ENCODE peak calls at places on chromosomes 6 and 20, in seven cellular contexts. One of them, this sample, is unnamed. For H3K4me1 and H3K36me3, the result is how much of the 10 kb centered on the place peaks cover.

GRCh38 chr6:21965029-21965428 is 331.8 kb downstream of the PRL start:
- DNase-seq in lower lobe of right lung: no peak
- DNase-seq in right atrium auricular region: no peak
- DNase-seq in SJCRH30: no peak
- DNase-seq in heart right ventricle: no peak
- DNase-seq in CD8-positive, alpha-beta T cell: no peak
- DNase-seq in naive thymus-derived CD4-positive, alpha-beta T cell: no peak
- DNase-seq in this sample: no peak

GRCh38 chr6:36539814-36540568 is 7.3 kb downstream of the STK38 start:
- DNase-seq in lower lobe of right lung: no peak
- DNase-seq in right atrium auricular region: no peak
- DNase-seq in SJCRH30: no peak
- DNase-seq in heart right ventricle: no peak
- DNase-seq in CD8-positive, alpha-beta T cell: no peak
- DNase-seq in naive thymus-derived CD4-positive, alpha-beta T cell: peak
- DNase-seq in this sample: no peak

GRCh38 chr6:44512868-44513641 is 125.5 kb downstream of the CDC5L start:
- DNase-seq in lower lobe of right lung: no peak
- DNase-seq in right atrium auricular region: peak
- DNase-seq in SJCRH30: peak
- DNase-seq in heart right ventricle: no peak
- DNase-seq in CD8-positive, alpha-beta T cell: no peak
- DNase-seq in naive thymus-derived CD4-positive, alpha-beta T cell: no peak
- DNase-seq in this sample: no peak

GRCh38 chr6:397056-397455 is 5.5 kb downstream of the IRF4 start:
- DNase-seq in lower lobe of right lung: no peak
- DNase-seq in right atrium auricular region: no peak
- DNase-seq in SJCRH30: no peak
- DNase-seq in heart right ventricle: no peak
- DNase-seq in CD8-positive, alpha-beta T cell: no peak
- DNase-seq in naive thymus-derived CD4-positive, alpha-beta T cell: no peak
- DNase-seq in this sample: no peak

GRCh38 chr20:2602046-2602735 is 50.2 kb upstream of the NOP56 start:
- DNase-seq in lower lobe of right lung: no peak
- DNase-seq in right atrium auricular region: no peak
- DNase-seq in SJCRH30: no peak
- DNase-seq in heart right ventricle: no peak
- DNase-seq in CD8-positive, alpha-beta T cell: no peak
- DNase-seq in naive thymus-derived CD4-positive, alpha-beta T cell: no peak
- DNase-seq in this sample: peak

GRCh38 chr6:16437095-16437494 is 198.7 kb downstream of the GMPR start:
- DNase-seq in lower lobe of right lung: no peak
- DNase-seq in right atrium auricular region: no peak
- DNase-seq in SJCRH30: no peak
- DNase-seq in heart right ventricle: no peak
- DNase-seq in CD8-positive, alpha-beta T cell: no peak
- DNase-seq in naive thymus-derived CD4-positive, alpha-beta T cell: no peak
- DNase-seq in this sample: no peak

GRCh38 chr20:34452281-34452982 is 63.8 kb upstream of the DYNLRB1 start:
- DNase-seq in lower lobe of right lung: no peak
- DNase-seq in right atrium auricular region: no peak
- DNase-seq in SJCRH30: no peak
- DNase-seq in heart right ventricle: no peak
- DNase-seq in CD8-positive, alpha-beta T cell: no peak
- DNase-seq in naive thymus-derived CD4-positive, alpha-beta T cell: no peak
- DNase-seq in this sample: peak

GRCh38 chr20:50317644-50318043 is 127.0 kb downstream of the CEBPB start:
- DNase-seq in lower lobe of right lung: no peak
- DNase-seq in right atrium auricular region: no peak
- DNase-seq in SJCRH30: no peak
- DNase-seq in heart right ventricle: no peak
- DNase-seq in CD8-positive, alpha-beta T cell: no peak
- DNase-seq in naive thymus-derived CD4-positive, alpha-beta T cell: no peak
- DNase-seq in this sample: no peak

GRCh38 chr6:45422541-45423110 is 44.9 kb upstream of the SUPT3H start:
- DNase-seq in lower lobe of right lung: peak
- DNase-seq in right atrium auricular region: no peak
- DNase-seq in SJCRH30: peak
- DNase-seq in heart right ventricle: peak
- DNase-seq in CD8-positive, alpha-beta T cell: peak
- DNase-seq in naive thymus-derived CD4-positive, alpha-beta T cell: peak
- DNase-seq in this sample: peak

DNA sequence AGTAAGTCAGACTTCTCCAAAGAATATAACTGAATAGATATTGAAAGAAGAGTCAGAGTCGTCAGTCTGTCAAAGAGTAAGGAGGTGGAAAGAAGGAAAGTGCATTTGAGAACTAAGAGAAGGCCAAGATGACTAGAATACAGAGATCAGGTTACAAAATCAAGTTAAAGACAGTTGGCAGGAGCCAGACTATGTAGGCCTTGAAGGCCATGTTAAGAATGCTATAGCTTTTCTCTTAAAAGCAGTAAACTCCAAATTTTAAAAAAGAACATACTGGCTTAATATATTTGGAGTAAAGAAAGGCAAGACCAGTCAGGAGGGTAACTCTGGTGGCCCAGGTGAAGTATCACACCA is 68.8 kb downstream of the IBTK start:
- DNase-seq in lower lobe of right lung: no peak
- DNase-seq in right atrium auricular region: no peak
- DNase-seq in SJCRH30: no peak
- DNase-seq in heart right ventricle: no peak
- DNase-seq in CD8-positive, alpha-beta T cell: no peak
- DNase-seq in naive thymus-derived CD4-positive, alpha-beta T cell: no peak
- DNase-seq in this sample: peak
- H3K4me1 ChIP-seq in lower lobe of right lung: under half
- H3K4me1 ChIP-seq in right atrium auricular region: under half
- H3K4me1 ChIP-seq in SJCRH30: under half
- H3K4me1 ChIP-seq in heart right ventricle: under half
- H3K4me1 ChIP-seq in CD8-positive, alpha-beta T cell: under half
- H3K4me1 ChIP-seq in naive thymus-derived CD4-positive, alpha-beta T cell: under half
- H3K4me1 ChIP-seq in this sample: under half

GRCh38 chr6:7214400-7214940 is 98.5 kb downstream of the SSR1 start:
- DNase-seq in lower lobe of right lung: no peak
- DNase-seq in right atrium auricular region: peak
- DNase-seq in SJCRH30: peak
- DNase-seq in heart right ventricle: no peak
- DNase-seq in CD8-positive, alpha-beta T cell: no peak
- DNase-seq in naive thymus-derived CD4-positive, alpha-beta T cell: no peak
- DNase-seq in this sample: no peak
- H3K36me3 ChIP-seq in lower lobe of right lung: half or more
- H3K36me3 ChIP-seq in right atrium auricular region: under half
- H3K36me3 ChIP-seq in SJCRH30: under half
- H3K36me3 ChIP-seq in heart right ventricle: half or more
- H3K36me3 ChIP-seq in CD8-positive, alpha-beta T cell: half or more
- H3K36me3 ChIP-seq in naive thymus-derived CD4-positive, alpha-beta T cell: under half
- H3K36me3 ChIP-seq in this sample: half or more

GRCh38 chr6:157530126-157530525 is 149.1 kb downstream of the ZDHHC14 start:
- DNase-seq in lower lobe of right lung: no peak
- DNase-seq in right atrium auricular region: no peak
- DNase-seq in SJCRH30: no peak
- DNase-seq in heart right ventricle: no peak
- DNase-seq in CD8-positive, alpha-beta T cell: no peak
- DNase-seq in naive thymus-derived CD4-positive, alpha-beta T cell: no peak
- DNase-seq in this sample: no peak

GRCh38 chr6:157529654-157530039 is 148.7 kb downstream of the ZDHHC14 start:
- DNase-seq in lower lobe of right lung: no peak
- DNase-seq in right atrium auricular region: no peak
- DNase-seq in SJCRH30: no peak
- DNase-seq in heart right ventricle: no peak
- DNase-seq in CD8-positive, alpha-beta T cell: no peak
- DNase-seq in naive thymus-derived CD4-positive, alpha-beta T cell: no peak
- DNase-seq in this sample: no peak

GRCh38 chr6:157530724-157531168 is 149.8 kb downstream of the ZDHHC14 start:
- DNase-seq in lower lobe of right lung: no peak
- DNase-seq in right atrium auricular region: no peak
- DNase-seq in SJCRH30: no peak
- DNase-seq in heart right ventricle: no peak
- DNase-seq in CD8-positive, alpha-beta T cell: no peak
- DNase-seq in naive thymus-derived CD4-positive, alpha-beta T cell: no peak
- DNase-seq in this sample: no peak

GRCh38 chr6:157527471-157527907 is 146.5 kb downstream of the ZDHHC14 start:
- DNase-seq in lower lobe of right lung: no peak
- DNase-seq in right atrium auricular region: no peak
- DNase-seq in SJCRH30: no peak
- DNase-seq in heart right ventricle: no peak
- DNase-seq in CD8-positive, alpha-beta T cell: no peak
- DNase-seq in naive thymus-derived CD4-positive, alpha-beta T cell: peak
- DNase-seq in this sample: no peak

DNA sequence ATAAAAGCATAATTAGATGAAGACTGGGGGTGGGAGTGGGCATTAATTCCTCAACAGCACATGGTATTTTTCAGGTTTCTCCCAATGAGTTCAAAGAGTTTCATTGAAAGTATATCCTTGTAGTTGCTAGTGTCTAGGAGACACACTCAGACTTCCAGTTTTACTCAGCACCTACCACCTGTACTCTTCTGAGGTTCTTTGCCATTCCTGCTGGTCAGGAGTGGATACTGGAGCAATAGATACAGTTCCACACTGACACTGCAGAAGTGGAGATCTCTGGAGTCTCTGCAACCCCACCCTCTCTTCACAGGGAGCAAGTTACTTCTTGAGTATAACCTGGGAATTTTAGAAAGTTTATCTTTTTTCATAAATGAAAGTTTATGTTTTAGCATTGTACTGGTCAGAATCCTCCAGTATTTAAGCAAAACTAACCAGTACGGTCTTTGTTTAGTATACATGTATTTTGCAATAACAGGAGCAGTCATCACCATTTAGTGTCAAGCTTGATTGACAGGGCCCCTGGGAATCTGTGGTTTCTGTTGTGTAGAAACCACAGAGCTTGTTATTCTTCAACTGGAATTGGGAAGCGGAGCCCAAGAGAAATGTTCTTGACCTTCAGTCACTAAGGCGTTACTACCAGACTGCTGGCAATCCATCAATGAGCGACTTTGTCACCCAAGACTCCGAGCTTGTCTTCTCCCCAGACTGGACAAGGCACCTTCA is 148.1 kb downstream of the ZDHHC14 start:
- DNase-seq in lower lobe of right lung: no peak
- DNase-seq in right atrium auricular region: no peak
- DNase-seq in SJCRH30: no peak
- DNase-seq in heart right ventricle: no peak
- DNase-seq in CD8-positive, alpha-beta T cell: no peak
- DNase-seq in naive thymus-derived CD4-positive, alpha-beta T cell: no peak
- DNase-seq in this sample: no peak
- H3K4me1 ChIP-seq in lower lobe of right lung: under half
- H3K4me1 ChIP-seq in right atrium auricular region: under half
- H3K4me1 ChIP-seq in SJCRH30: under half
- H3K4me1 ChIP-seq in heart right ventricle: under half
- H3K4me1 ChIP-seq in CD8-positive, alpha-beta T cell: under half
- H3K4me1 ChIP-seq in naive thymus-derived CD4-positive, alpha-beta T cell: under half
- H3K4me1 ChIP-seq in this sample: under half

DNA sequence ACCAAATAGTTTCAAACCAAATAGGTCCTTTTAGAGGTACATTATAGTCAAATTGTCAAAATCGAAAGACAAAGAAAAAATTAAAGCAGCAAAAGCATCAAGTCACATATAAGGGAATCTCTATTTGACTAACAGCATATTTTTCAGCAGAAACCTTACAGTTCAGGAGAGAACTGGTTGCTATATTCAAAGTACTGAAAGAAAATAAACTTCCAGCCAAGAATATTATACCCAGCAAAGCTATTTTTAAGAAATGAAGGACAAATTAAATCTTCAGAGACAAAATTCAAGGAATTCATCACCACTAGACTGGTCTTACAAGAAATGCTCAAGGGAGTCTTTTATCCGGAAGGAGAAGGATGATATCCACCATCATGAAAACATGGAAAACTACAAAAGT is 16.0 kb downstream of the WDR27 start:
- DNase-seq in lower lobe of right lung: no peak
- DNase-seq in right atrium auricular region: no peak
- DNase-seq in SJCRH30: no peak
- DNase-seq in heart right ventricle: no peak
- DNase-seq in CD8-positive, alpha-beta T cell: no peak
- DNase-seq in naive thymus-derived CD4-positive, alpha-beta T cell: no peak
- DNase-seq in this sample: no peak
- H3K36me3 ChIP-seq in lower lobe of right lung: under half
- H3K36me3 ChIP-seq in right atrium auricular region: under half
- H3K36me3 ChIP-seq in SJCRH30: half or more
- H3K36me3 ChIP-seq in heart right ventricle: under half
- H3K36me3 ChIP-seq in CD8-positive, alpha-beta T cell: under half
- H3K36me3 ChIP-seq in naive thymus-derived CD4-positive, alpha-beta T cell: under half
- H3K36me3 ChIP-seq in this sample: under half

GRCh38 chr6:149324428-149324827 is 6.9 kb downstream of the TAB2 start:
- DNase-seq in lower lobe of right lung: no peak
- DNase-seq in right atrium auricular region: no peak
- DNase-seq in SJCRH30: no peak
- DNase-seq in heart right ventricle: no peak
- DNase-seq in CD8-positive, alpha-beta T cell: no peak
- DNase-seq in naive thymus-derived CD4-positive, alpha-beta T cell: no peak
- DNase-seq in this sample: no peak
- H3K4me1 ChIP-seq in lower lobe of right lung: half or more
- H3K4me1 ChIP-seq in right atrium auricular region: under half
- H3K4me1 ChIP-seq in SJCRH30: under half
- H3K4me1 ChIP-seq in heart right ventricle: half or more
- H3K4me1 ChIP-seq in CD8-positive, alpha-beta T cell: half or more
- H3K4me1 ChIP-seq in naive thymus-derived CD4-positive, alpha-beta T cell: half or more
- H3K4me1 ChIP-seq in this sample: under half

DNA sequence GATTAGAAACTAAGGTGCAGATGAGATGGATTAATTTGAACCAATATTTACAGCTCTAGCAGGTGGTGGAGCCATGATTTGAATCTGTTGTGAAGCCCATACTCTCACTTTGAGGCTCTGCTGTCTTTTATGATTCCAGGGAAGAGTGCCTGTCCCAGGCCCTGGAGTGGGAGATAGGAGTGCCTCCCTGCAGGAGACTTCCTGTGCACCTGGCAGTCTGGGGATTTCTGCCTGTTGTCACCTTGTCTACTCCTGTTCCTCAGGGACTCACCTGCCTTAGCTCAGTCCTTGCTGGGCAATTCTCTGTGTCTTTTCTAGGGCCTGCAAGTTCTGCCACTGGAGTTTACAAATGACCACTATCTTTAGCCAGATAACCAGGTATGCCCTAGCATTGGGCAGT is 46.3 kb downstream of the SCAND1 start:
- DNase-seq in lower lobe of right lung: no peak
- DNase-seq in right atrium auricular region: no peak
- DNase-seq in SJCRH30: no peak
- DNase-seq in heart right ventricle: no peak
- DNase-seq in CD8-positive, alpha-beta T cell: no peak
- DNase-seq in naive thymus-derived CD4-positive, alpha-beta T cell: no peak
- DNase-seq in this sample: no peak
- H3K36me3 ChIP-seq in lower lobe of right lung: under half
- H3K36me3 ChIP-seq in right atrium auricular region: under half
- H3K36me3 ChIP-seq in SJCRH30: under half
- H3K36me3 ChIP-seq in heart right ventricle: under half
- H3K36me3 ChIP-seq in CD8-positive, alpha-beta T cell: under half
- H3K36me3 ChIP-seq in naive thymus-derived CD4-positive, alpha-beta T cell: under half
- H3K36me3 ChIP-seq in this sample: under half

GRCh38 chr6:138226011-138226410 is 7.7 kb upstream of the PBOV1 start:
- DNase-seq in lower lobe of right lung: no peak
- DNase-seq in right atrium auricular region: no peak
- DNase-seq in SJCRH30: no peak
- DNase-seq in heart right ventricle: no peak
- DNase-seq in CD8-positive, alpha-beta T cell: no peak
- DNase-seq in naive thymus-derived CD4-positive, alpha-beta T cell: no peak
- DNase-seq in this sample: no peak
- H3K4me1 ChIP-seq in lower lobe of right lung: under half
- H3K4me1 ChIP-seq in right atrium auricular region: under half
- H3K4me1 ChIP-seq in SJCRH30: under half
- H3K4me1 ChIP-seq in heart right ventricle: under half
- H3K4me1 ChIP-seq in CD8-positive, alpha-beta T cell: under half
- H3K4me1 ChIP-seq in naive thymus-derived CD4-positive, alpha-beta T cell: under half
- H3K4me1 ChIP-seq in this sample: under half

GRCh38 chr20:62386383-62387218 is at the start of gene RPS21:
- DNase-seq in lower lobe of right lung: peak
- DNase-seq in right atrium auricular region: peak
- DNase-seq in SJCRH30: peak
- DNase-seq in heart right ventricle: peak
- DNase-seq in CD8-positive, alpha-beta T cell: peak
- DNase-seq in naive thymus-derived CD4-positive, alpha-beta T cell: peak
- DNase-seq in this sample: peak
- H3K36me3 ChIP-seq in lower lobe of right lung: under half
- H3K36me3 ChIP-seq in right atrium auricular region: under half
- H3K36me3 ChIP-seq in SJCRH30: under half
- H3K36me3 ChIP-seq in heart right ventricle: under half
- H3K36me3 ChIP-seq in CD8-positive, alpha-beta T cell: under half
- H3K36me3 ChIP-seq in naive thymus-derived CD4-positive, alpha-beta T cell: under half
- H3K36me3 ChIP-seq in this sample: under half